ENCODE peak calls at places on chromosomes 7 and 10, in seven cellular contexts. F is heart left ventricle, M is EL, U is renal cortical epithelial cell, Q is EH, T is AG09319, V is NCI-H1105. G is an unnamed sample.

GRCh38 chr7:70037171-70037933 is 439.1 kb downstream of the AUTS2 start:
- DNase-seq in F (no peak), M (no peak), U (no peak), Q (no peak), T (no peak), V (no peak), G (no peak)

GRCh38 chr7:47578581-47579270 is 3.2 kb downstream of the TNS3 start:
- DNase-seq in F (no peak), M (peak), U (no peak), Q (peak), T (no peak), V (no peak), G (no peak)

GRCh38 chr7:30179016-30179436 is 44.2 kb downstream of the MTURN start:
- DNase-seq in F (no peak), M (no peak), U (peak), Q (no peak), T (no peak), V (no peak), G (no peak)

GRCh38 chr7:106054133-106054532 is 58.0 kb downstream of the SYPL1 start:
- DNase-seq in F (no peak), M (no peak), U (no peak), Q (no peak), T (no peak), V (no peak), G (no peak)

GRCh38 chr7:112866424-112866823 is 76.2 kb upstream of the TMEM168 start:
- DNase-seq in F (no peak), M (no peak), U (no peak), Q (no peak), T (no peak), V (no peak), G (no peak)

GRCh38 chr10:71427246-71427645 is 30.5 kb downstream of the CDH23 start:
- DNase-seq in F (no peak), M (no peak), U (no peak), Q (no peak), T (no peak), V (no peak), G (no peak)

GRCh38 chr7:158572000-158572828 is 15.4 kb downstream of the PTPRN2 start:
- DNase-seq in F (no peak), M (no peak), U (no peak), Q (peak), T (no peak), V (no peak), G (no peak)

GRCh38 chr7:51949726-51950644 is 633.4 kb upstream of the COBL start:
- DNase-seq in F (no peak), M (no peak), U (peak), Q (no peak), T (no peak), V (no peak), G (no peak)